ENCODE peak calls at places on chromosomes 3 and 15, in eight cellular contexts. One of them, this sample, is unnamed.
A peak's percentile ranks its signal among the peaks of the same experiment; 100 is the strongest.

GRCh38 chr3:165642761-165643432 is 194.3 kb downstream of the BCHE start:
- DNase-seq in stomach: no peak
- DNase-seq in A549: peak; percentile 38
- DNase-seq in IMR-90: peak; percentile 98
- DNase-seq in PC-3: peak; percentile 98
- DNase-seq in ovary: no peak
- DNase-seq in dorsolateral prefrontal cortex: no peak
- DNase-seq in OCI-LY7: no peak
- DNase-seq in this sample: peak; percentile 97

GRCh38 chr15:62758126-62758951 is 284.2 kb upstream of the TPM1 start:
- DNase-seq in dorsolateral prefrontal cortex: peak; percentile 38
- DNase-seq in ovary: no peak
- DNase-seq in IMR-90: peak; percentile 90
- DNase-seq in stomach: peak; percentile 49
- DNase-seq in A549: peak; percentile 31
- DNase-seq in OCI-LY7: no peak
- DNase-seq in PC-3: peak; percentile 67
- DNase-seq in this sample: peak; percentile 77

GRCh38 chr3:179613807-179614206 is 9.2 kb downstream of the NDUFB5 start:
- DNase-seq in OCI-LY7: no peak
- DNase-seq in A549: no peak
- DNase-seq in PC-3: no peak
- DNase-seq in ovary: no peak
- DNase-seq in IMR-90: peak; percentile 57
- DNase-seq in stomach: no peak
- DNase-seq in dorsolateral prefrontal cortex: no peak
- DNase-seq in this sample: peak; percentile 34

GRCh38 chr15:37880009-37880834 is 54.2 kb upstream of the TMCO5A start:
- DNase-seq in IMR-90: peak; percentile 75
- DNase-seq in ovary: no peak
- DNase-seq in stomach: no peak
- DNase-seq in A549: peak; percentile 0
- DNase-seq in dorsolateral prefrontal cortex: no peak
- DNase-seq in PC-3: peak; percentile 59
- DNase-seq in OCI-LY7: peak; percentile 31
- DNase-seq in this sample: peak; percentile 44

GRCh38 chr3:143596957-143597642 is 251.2 kb downstream of the SLC9A9 start:
- DNase-seq in PC-3: no peak
- DNase-seq in dorsolateral prefrontal cortex: no peak
- DNase-seq in ovary: peak; percentile 24
- DNase-seq in OCI-LY7: no peak
- DNase-seq in stomach: no peak
- DNase-seq in A549: no peak
- DNase-seq in IMR-90: no peak
- DNase-seq in this sample: no peak

GRCh38 chr3:45978348-45978747 is 17.3 kb downstream of the FYCO1 start:
- DNase-seq in PC-3: peak; percentile 77
- DNase-seq in stomach: peak; percentile 96
- DNase-seq in A549: no peak
- DNase-seq in ovary: no peak
- DNase-seq in OCI-LY7: no peak
- DNase-seq in IMR-90: no peak
- DNase-seq in dorsolateral prefrontal cortex: no peak
- DNase-seq in this sample: no peak

GRCh38 chr15:77454956-77455355 is 34.3 kb downstream of the HMG20A start:
- DNase-seq in dorsolateral prefrontal cortex: no peak
- DNase-seq in PC-3: no peak
- DNase-seq in ovary: no peak
- DNase-seq in A549: no peak
- DNase-seq in IMR-90: no peak
- DNase-seq in stomach: no peak
- DNase-seq in OCI-LY7: no peak
- DNase-seq in this sample: no peak

GRCh38 chr3:153840487-153840886 is 280.7 kb upstream of the ARHGEF26 start:
- DNase-seq in PC-3: peak; percentile 43
- DNase-seq in OCI-LY7: no peak
- DNase-seq in IMR-90: no peak
- DNase-seq in A549: no peak
- DNase-seq in stomach: no peak
- DNase-seq in dorsolateral prefrontal cortex: no peak
- DNase-seq in ovary: no peak
- DNase-seq in this sample: no peak

GRCh38 chr3:71247221-71247947 is 336.1 kb downstream of the FOXP1 start:
- DNase-seq in PC-3: peak; percentile 41
- DNase-seq in OCI-LY7: peak; percentile 33
- DNase-seq in ovary: no peak
- DNase-seq in dorsolateral prefrontal cortex: no peak
- DNase-seq in stomach: no peak
- DNase-seq in A549: peak; percentile 49
- DNase-seq in IMR-90: peak; percentile 67
- DNase-seq in this sample: peak; percentile 73

GRCh38 chr15:56042982-56043980 is 49.9 kb upstream of the NEDD4 start:
- DNase-seq in ovary: no peak
- DNase-seq in dorsolateral prefrontal cortex: no peak
- DNase-seq in A549: no peak
- DNase-seq in PC-3: no peak
- DNase-seq in stomach: no peak
- DNase-seq in IMR-90: no peak
- DNase-seq in OCI-LY7: no peak
- DNase-seq in this sample: no peak

GRCh38 chr3:127092368-127092767 is 100.6 kb upstream of the PRR23E start:
- DNase-seq in A549: no peak
- DNase-seq in dorsolateral prefrontal cortex: no peak
- DNase-seq in stomach: no peak
- DNase-seq in OCI-LY7: no peak
- DNase-seq in ovary: no peak
- DNase-seq in PC-3: no peak
- DNase-seq in IMR-90: no peak
- DNase-seq in this sample: no peak

GRCh38 chr3:36681867-36682266 is 82.5 kb downstream of the DCLK3 start:
- DNase-seq in A549: no peak
- DNase-seq in OCI-LY7: peak; percentile 34
- DNase-seq in dorsolateral prefrontal cortex: no peak
- DNase-seq in IMR-90: no peak
- DNase-seq in PC-3: no peak
- DNase-seq in ovary: no peak
- DNase-seq in stomach: no peak
- DNase-seq in this sample: no peak

GRCh38 chr15:74610302-74610951 is 5.2 kb upstream of the CLK3 start:
- DNase-seq in A549: no peak
- DNase-seq in ovary: no peak
- DNase-seq in dorsolateral prefrontal cortex: no peak
- DNase-seq in PC-3: no peak
- DNase-seq in OCI-LY7: no peak
- DNase-seq in stomach: no peak
- DNase-seq in IMR-90: no peak
- DNase-seq in this sample: no peak

GRCh38 chr3:149352556-149352955 is 19.1 kb upstream of the TM4SF18 start:
- DNase-seq in A549: peak; percentile 86
- DNase-seq in PC-3: peak; percentile 84
- DNase-seq in OCI-LY7: peak; percentile 51
- DNase-seq in ovary: peak; percentile 44
- DNase-seq in IMR-90: peak; percentile 58
- DNase-seq in stomach: peak; percentile 57
- DNase-seq in dorsolateral prefrontal cortex: no peak
- DNase-seq in this sample: peak; percentile 66

GRCh38 chr3:107323723-107324122 is 53.5 kb upstream of the CCDC54 start:
- DNase-seq in dorsolateral prefrontal cortex: no peak
- DNase-seq in PC-3: no peak
- DNase-seq in A549: no peak
- DNase-seq in IMR-90: no peak
- DNase-seq in stomach: no peak
- DNase-seq in ovary: no peak
- DNase-seq in OCI-LY7: peak; percentile 77
- DNase-seq in this sample: no peak
- H3K27ac ChIP-seq in dorsolateral prefrontal cortex: no peak overlapping the region
- H3K27ac ChIP-seq in PC-3: no peak overlapping the region
- H3K27ac ChIP-seq in A549: no peak overlapping the region
- H3K27ac ChIP-seq in IMR-90: no peak overlapping the region
- H3K27ac ChIP-seq in stomach: no peak overlapping the region
- H3K27ac ChIP-seq in ovary: no peak overlapping the region
- H3K27ac ChIP-seq in OCI-LY7: peak overlapping the region; percentile 67
- H3K27ac ChIP-seq in this sample: no peak overlapping the region

GRCh38 chr3:111862974-111863373 is 3.9 kb downstream of the PHLDB2 start:
- DNase-seq in IMR-90: no peak
- DNase-seq in ovary: no peak
- DNase-seq in dorsolateral prefrontal cortex: no peak
- DNase-seq in A549: no peak
- DNase-seq in OCI-LY7: no peak
- DNase-seq in PC-3: no peak
- DNase-seq in stomach: no peak
- DNase-seq in this sample: no peak

GRCh38 chr3:111859061-111859973 is at the start of gene PHLDB2:
- DNase-seq in dorsolateral prefrontal cortex: peak; percentile 6
- DNase-seq in PC-3: peak; percentile 97
- DNase-seq in A549: peak; percentile 65
- DNase-seq in IMR-90: peak; percentile 67
- DNase-seq in stomach: peak; percentile 45
- DNase-seq in OCI-LY7: peak; percentile 56
- DNase-seq in ovary: peak; percentile 79
- DNase-seq in this sample: peak; percentile 79

GRCh38 chr3:111859974-111860859 is 1.2 kb downstream of the PHLDB2 start:
- DNase-seq in A549: peak; percentile 88
- DNase-seq in stomach: peak; percentile 75
- DNase-seq in OCI-LY7: peak; percentile 85
- DNase-seq in IMR-90: peak; percentile 87
- DNase-seq in ovary: peak; percentile 71
- DNase-seq in PC-3: peak; percentile 96
- DNase-seq in dorsolateral prefrontal cortex: peak; percentile 12
- DNase-seq in this sample: peak; percentile 88

GRCh38 chr3:111862415-111862814 is 3.4 kb downstream of the PHLDB2 start:
- DNase-seq in dorsolateral prefrontal cortex: no peak
- DNase-seq in OCI-LY7: no peak
- DNase-seq in A549: no peak
- DNase-seq in PC-3: no peak
- DNase-seq in stomach: no peak
- DNase-seq in ovary: no peak
- DNase-seq in IMR-90: no peak
- DNase-seq in this sample: no peak

DNA sequence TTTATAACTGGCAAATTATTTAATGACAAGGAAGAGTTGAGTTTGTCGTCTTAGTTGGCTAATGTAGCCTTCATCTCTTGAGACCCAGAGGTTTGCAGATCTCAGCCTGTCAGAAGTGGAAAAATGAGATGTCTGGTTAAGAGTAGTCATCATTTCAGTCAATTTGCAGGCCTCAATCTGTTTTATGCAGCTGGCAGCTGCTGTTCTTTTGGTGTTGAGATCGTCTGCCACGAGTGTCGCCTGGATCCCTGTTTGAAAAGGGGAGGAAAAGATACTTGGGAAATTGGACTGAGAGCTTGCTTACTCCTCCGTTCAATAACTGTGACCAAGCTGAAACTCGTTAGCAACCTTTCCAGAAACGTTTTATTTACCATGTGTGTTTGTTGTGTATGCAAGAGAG is 2.3 kb downstream of the PHLDB2 start:
- DNase-seq in A549: no peak
- DNase-seq in stomach: no peak
- DNase-seq in IMR-90: no peak
- DNase-seq in PC-3: no peak
- DNase-seq in ovary: no peak
- DNase-seq in dorsolateral prefrontal cortex: no peak
- DNase-seq in OCI-LY7: no peak
- DNase-seq in this sample: peak; percentile 40
- H3K4me3 ChIP-seq in A549: peak overlapping the region; percentile 81
- H3K4me3 ChIP-seq in stomach: peak overlapping the region; percentile 57
- H3K4me3 ChIP-seq in IMR-90: peak overlapping the region; percentile 77
- H3K4me3 ChIP-seq in PC-3: peak overlapping the region; percentile 72
- H3K4me3 ChIP-seq in ovary: peak overlapping the region; percentile 88
- H3K4me3 ChIP-seq in dorsolateral prefrontal cortex: peak overlapping the region; percentile 75
- H3K4me3 ChIP-seq in OCI-LY7: no peak overlapping the region
- H3K4me3 ChIP-seq in this sample: peak overlapping the region; percentile 73

DNA sequence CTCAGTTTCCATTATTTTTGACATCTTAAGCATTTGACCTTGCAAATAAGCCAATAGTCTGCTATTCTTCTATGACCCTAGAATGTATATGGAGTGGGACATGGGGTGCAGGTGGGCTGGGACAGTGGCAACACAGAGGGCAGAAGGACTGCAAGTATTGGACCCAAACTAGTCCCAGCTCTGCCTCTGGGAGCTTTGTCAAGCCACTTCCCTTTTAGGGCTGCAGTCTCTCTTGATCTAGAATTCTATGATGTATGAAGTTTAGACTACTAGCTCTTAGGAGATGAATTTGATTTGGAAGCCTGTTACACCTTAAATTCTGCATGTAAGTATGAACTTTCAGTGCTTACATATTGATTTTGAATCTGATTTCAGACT is 27.6 kb downstream of the IL5RA start:
- DNase-seq in dorsolateral prefrontal cortex: no peak
- DNase-seq in PC-3: no peak
- DNase-seq in ovary: no peak
- DNase-seq in OCI-LY7: no peak
- DNase-seq in stomach: no peak
- DNase-seq in IMR-90: no peak
- DNase-seq in A549: no peak
- DNase-seq in this sample: no peak
- TF ChIP-seq CTCF in dorsolateral prefrontal cortex: no peak
- TF ChIP-seq CTCF in PC-3: no peak
- TF ChIP-seq CTCF in ovary: no peak
- TF ChIP-seq CTCF in OCI-LY7: no peak
- TF ChIP-seq CTCF in stomach: no peak
- TF ChIP-seq CTCF in IMR-90: no peak
- TF ChIP-seq CTCF in A549: no peak
- TF ChIP-seq CTCF in this sample: no peak

GRCh38 chr15:57148236-57148635 is 228.1 kb upstream of the CGNL1 start:
- DNase-seq in PC-3: no peak
- DNase-seq in IMR-90: no peak
- DNase-seq in dorsolateral prefrontal cortex: no peak
- DNase-seq in OCI-LY7: no peak
- DNase-seq in A549: no peak
- DNase-seq in ovary: no peak
- DNase-seq in stomach: no peak
- DNase-seq in this sample: no peak
- H3K27ac ChIP-seq in PC-3: no peak overlapping the region
- H3K27ac ChIP-seq in IMR-90: no peak overlapping the region
- H3K27ac ChIP-seq in dorsolateral prefrontal cortex: no peak overlapping the region
- H3K27ac ChIP-seq in OCI-LY7: no peak overlapping the region
- H3K27ac ChIP-seq in A549: no peak overlapping the region
- H3K27ac ChIP-seq in ovary: no peak overlapping the region
- H3K27ac ChIP-seq in stomach: no peak overlapping the region
- H3K27ac ChIP-seq in this sample: no peak overlapping the region